ENCODE peak calls at places on chromosomes 11 and 22, in five cellular contexts. One of them, this sample, is unnamed.

GRCh38 chr11:65540290-65541092 is 15.6 kb downstream of the SCYL1 start:
- DNase-seq in HCT116: peak; percentile 64
- DNase-seq in stromal cell of bone marrow: peak; percentile 69
- DNase-seq in psoas muscle: peak; percentile 95
- DNase-seq in progenitor cell of endocrine pancreas: peak; percentile 62
- DNase-seq in this sample: peak; percentile 93

GRCh38 chr22:21967693-21968271 is 14.8 kb downstream of the TOP3B start:
- DNase-seq in HCT116: no peak
- DNase-seq in stromal cell of bone marrow: no peak
- DNase-seq in psoas muscle: no peak
- DNase-seq in progenitor cell of endocrine pancreas: no peak
- DNase-seq in this sample: no peak

GRCh38 chr11:30016588-30017363 is at the start of gene KCNA4:
- DNase-seq in HCT116: no peak
- DNase-seq in stromal cell of bone marrow: peak; percentile 0
- DNase-seq in psoas muscle: no peak
- DNase-seq in progenitor cell of endocrine pancreas: peak; percentile 34
- DNase-seq in this sample: peak; percentile 34

GRCh38 chr11:44778200-44779100 is 51.7 kb downstream of the TSPAN18 start:
- DNase-seq in HCT116: no peak
- DNase-seq in stromal cell of bone marrow: no peak
- DNase-seq in psoas muscle: no peak
- DNase-seq in progenitor cell of endocrine pancreas: no peak
- DNase-seq in this sample: no peak

GRCh38 chr11:94112182-94112960 is 16.3 kb upstream of the PANX1 start:
- DNase-seq in HCT116: no peak
- DNase-seq in stromal cell of bone marrow: no peak
- DNase-seq in psoas muscle: no peak
- DNase-seq in progenitor cell of endocrine pancreas: no peak
- DNase-seq in this sample: no peak

GRCh38 chr11:15603208-15603607 is 488.5 kb downstream of the INSC start:
- DNase-seq in HCT116: no peak
- DNase-seq in stromal cell of bone marrow: no peak
- DNase-seq in psoas muscle: peak; percentile 56
- DNase-seq in progenitor cell of endocrine pancreas: no peak
- DNase-seq in this sample: peak; percentile 42

GRCh38 chr22:41092847-41093371 is 517 bp downstream of the EP300 start:
- DNase-seq in HCT116: no peak
- DNase-seq in stromal cell of bone marrow: no peak
- DNase-seq in psoas muscle: peak; percentile 69
- DNase-seq in progenitor cell of endocrine pancreas: no peak
- DNase-seq in this sample: no peak

GRCh38 chr11:69359735-69360470 is 65.9 kb downstream of the MYEOV start:
- DNase-seq in HCT116: no peak
- DNase-seq in stromal cell of bone marrow: no peak
- DNase-seq in psoas muscle: no peak
- DNase-seq in progenitor cell of endocrine pancreas: no peak
- DNase-seq in this sample: no peak

GRCh38 chr11:119081682-119082081 is 3.0 kb upstream of the HMBS start:
- DNase-seq in HCT116: no peak
- DNase-seq in stromal cell of bone marrow: no peak
- DNase-seq in psoas muscle: no peak
- DNase-seq in progenitor cell of endocrine pancreas: no peak
- DNase-seq in this sample: no peak

GRCh38 chr11:6563121-6563619 is 40.2 kb downstream of the RRP8 start:
- DNase-seq in HCT116: no peak
- DNase-seq in stromal cell of bone marrow: no peak
- DNase-seq in psoas muscle: no peak
- DNase-seq in progenitor cell of endocrine pancreas: no peak
- DNase-seq in this sample: no peak

GRCh38 chr11:47216141-47216798 is 1.5 kb downstream of the DDB2 start:
- DNase-seq in HCT116: peak; percentile 45
- DNase-seq in stromal cell of bone marrow: peak; percentile 82
- DNase-seq in psoas muscle: no peak
- DNase-seq in progenitor cell of endocrine pancreas: no peak
- DNase-seq in this sample: no peak

GRCh38 chr11:60867871-60868681 is 734 bp downstream of the ZP1 start:
- DNase-seq in HCT116: no peak
- DNase-seq in stromal cell of bone marrow: no peak
- DNase-seq in psoas muscle: peak; percentile 38
- DNase-seq in progenitor cell of endocrine pancreas: no peak
- DNase-seq in this sample: no peak

GRCh38 chr11:7462706-7463105 is 22.6 kb upstream of the OLFML1 start:
- DNase-seq in HCT116: no peak
- DNase-seq in stromal cell of bone marrow: no peak
- DNase-seq in psoas muscle: no peak
- DNase-seq in progenitor cell of endocrine pancreas: no peak
- DNase-seq in this sample: no peak

GRCh38 chr22:37454857-37455686 is 27.8 kb upstream of the ELFN2 start:
- DNase-seq in HCT116: peak; percentile 85
- DNase-seq in stromal cell of bone marrow: no peak
- DNase-seq in psoas muscle: no peak
- DNase-seq in progenitor cell of endocrine pancreas: no peak
- DNase-seq in this sample: no peak

GRCh38 chr22:46849101-46849500 is 86.7 kb downstream of the TBC1D22A start:
- DNase-seq in HCT116: no peak
- DNase-seq in stromal cell of bone marrow: no peak
- DNase-seq in psoas muscle: no peak
- DNase-seq in progenitor cell of endocrine pancreas: no peak
- DNase-seq in this sample: no peak

GRCh38 chr11:96621161-96621560 is 231.3 kb downstream of the JRKL start:
- DNase-seq in HCT116: no peak
- DNase-seq in stromal cell of bone marrow: no peak
- DNase-seq in psoas muscle: no peak
- DNase-seq in progenitor cell of endocrine pancreas: no peak
- DNase-seq in this sample: no peak

GRCh38 chr11:29527391-29527936 is 489.4 kb downstream of the KCNA4 start:
- DNase-seq in HCT116: peak; percentile 15
- DNase-seq in stromal cell of bone marrow: peak; percentile 45
- DNase-seq in psoas muscle: no peak
- DNase-seq in progenitor cell of endocrine pancreas: no peak
- DNase-seq in this sample: no peak

GRCh38 chr11:66151273-66151672 is 81.2 kb downstream of the PACS1 start:
- DNase-seq in HCT116: no peak
- DNase-seq in stromal cell of bone marrow: no peak
- DNase-seq in psoas muscle: no peak
- DNase-seq in progenitor cell of endocrine pancreas: no peak
- DNase-seq in this sample: no peak

GRCh38 chr22:27846248-27846760 is 44.7 kb upstream of the MN1 start:
- DNase-seq in HCT116: no peak
- DNase-seq in stromal cell of bone marrow: no peak
- DNase-seq in psoas muscle: no peak
- DNase-seq in progenitor cell of endocrine pancreas: no peak
- DNase-seq in this sample: no peak

GRCh38 chr11:73762732-73763131 is 1.9 kb upstream of the RAB6A start:
- DNase-seq in HCT116: no peak
- DNase-seq in stromal cell of bone marrow: no peak
- DNase-seq in psoas muscle: no peak
- DNase-seq in progenitor cell of endocrine pancreas: no peak
- DNase-seq in this sample: no peak

GRCh38 chr11:33187851-33188722 is 26.8 kb upstream of the CSTF3 start:
- DNase-seq in HCT116: no peak
- DNase-seq in stromal cell of bone marrow: no peak
- DNase-seq in psoas muscle: no peak
- DNase-seq in progenitor cell of endocrine pancreas: no peak
- DNase-seq in this sample: no peak

GRCh38 chr11:129383060-129383459 is 7.4 kb downstream of the BARX2 start:
- DNase-seq in HCT116: no peak
- DNase-seq in stromal cell of bone marrow: no peak
- DNase-seq in psoas muscle: no peak
- DNase-seq in progenitor cell of endocrine pancreas: no peak
- DNase-seq in this sample: no peak

GRCh38 chr11:1054143-1055108 is 17.9 kb upstream of the MUC6 start:
- DNase-seq in HCT116: no peak
- DNase-seq in stromal cell of bone marrow: no peak
- DNase-seq in psoas muscle: peak; percentile 39
- DNase-seq in progenitor cell of endocrine pancreas: no peak
- DNase-seq in this sample: no peak

GRCh38 chr11:60872952-60873524 is 5.7 kb downstream of the ZP1 start:
- DNase-seq in HCT116: no peak
- DNase-seq in stromal cell of bone marrow: peak; percentile 29
- DNase-seq in psoas muscle: peak; percentile 66
- DNase-seq in progenitor cell of endocrine pancreas: no peak
- DNase-seq in this sample: no peak

GRCh38 chr11:100550910-100551309 is 136.2 kb upstream of the ARHGAP42 start:
- DNase-seq in HCT116: no peak
- DNase-seq in stromal cell of bone marrow: no peak
- DNase-seq in psoas muscle: no peak
- DNase-seq in progenitor cell of endocrine pancreas: no peak
- DNase-seq in this sample: no peak

GRCh38 chr22:25334091-25334490 is 114.7 kb downstream of the CRYBB2 start:
- DNase-seq in HCT116: peak; percentile 36
- DNase-seq in stromal cell of bone marrow: peak; percentile 3
- DNase-seq in psoas muscle: peak; percentile 62
- DNase-seq in progenitor cell of endocrine pancreas: peak; percentile 60
- DNase-seq in this sample: peak; percentile 28

GRCh38 chr11:68312780-68313573 is 586 bp downstream of the LRP5 start:
- DNase-seq in HCT116: no peak
- DNase-seq in stromal cell of bone marrow: no peak
- DNase-seq in psoas muscle: peak; percentile 68
- DNase-seq in progenitor cell of endocrine pancreas: no peak
- DNase-seq in this sample: no peak

GRCh38 chr11:60926500-60926899 is 2.2 kb downstream of the TMEM132A start:
- DNase-seq in HCT116: no peak
- DNase-seq in stromal cell of bone marrow: no peak
- DNase-seq in psoas muscle: no peak
- DNase-seq in progenitor cell of endocrine pancreas: no peak
- DNase-seq in this sample: no peak

GRCh38 chr11:110776091-110776490 is 63.9 kb upstream of the ARHGAP20 start:
- DNase-seq in HCT116: no peak
- DNase-seq in stromal cell of bone marrow: no peak
- DNase-seq in psoas muscle: no peak
- DNase-seq in progenitor cell of endocrine pancreas: no peak
- DNase-seq in this sample: no peak

GRCh38 chr11:13680501-13681264 is 12.2 kb downstream of the FAR1 start:
- DNase-seq in HCT116: no peak
- DNase-seq in stromal cell of bone marrow: no peak
- DNase-seq in psoas muscle: no peak
- DNase-seq in progenitor cell of endocrine pancreas: no peak
- DNase-seq in this sample: no peak

GRCh38 chr11:117662870-117663269 is 134.1 kb downstream of the DSCAML1 start:
- DNase-seq in HCT116: no peak
- DNase-seq in stromal cell of bone marrow: no peak
- DNase-seq in psoas muscle: no peak
- DNase-seq in progenitor cell of endocrine pancreas: no peak
- DNase-seq in this sample: no peak

GRCh38 chr11:11545285-11546275 is 76.2 kb downstream of the GALNT18 start:
- DNase-seq in HCT116: no peak
- DNase-seq in stromal cell of bone marrow: no peak
- DNase-seq in psoas muscle: no peak
- DNase-seq in progenitor cell of endocrine pancreas: no peak
- DNase-seq in this sample: no peak

GRCh38 chr11:66846671-66847091 is 3.4 kb downstream of the RCE1 start:
- DNase-seq in HCT116: no peak
- DNase-seq in stromal cell of bone marrow: no peak
- DNase-seq in psoas muscle: peak; percentile 43
- DNase-seq in progenitor cell of endocrine pancreas: no peak
- DNase-seq in this sample: no peak

GRCh38 chr11:65424200-65425104 is 1.9 kb downstream of the NEAT1 start:
- DNase-seq in HCT116: no peak
- DNase-seq in stromal cell of bone marrow: peak; percentile 28
- DNase-seq in psoas muscle: peak; percentile 76
- DNase-seq in progenitor cell of endocrine pancreas: no peak
- DNase-seq in this sample: peak; percentile 50

GRCh38 chr11:115652094-115652493 is 147.9 kb upstream of the CADM1 start:
- DNase-seq in HCT116: no peak
- DNase-seq in stromal cell of bone marrow: no peak
- DNase-seq in psoas muscle: no peak
- DNase-seq in progenitor cell of endocrine pancreas: no peak
- DNase-seq in this sample: no peak

GRCh38 chr11:106875013-106875412 is 143.3 kb downstream of the GUCY1A2 start:
- DNase-seq in HCT116: no peak
- DNase-seq in stromal cell of bone marrow: no peak
- DNase-seq in psoas muscle: no peak
- DNase-seq in progenitor cell of endocrine pancreas: no peak
- DNase-seq in this sample: no peak

GRCh38 chr11:13098890-13099289 is 89.8 kb downstream of the RASSF10 start:
- DNase-seq in HCT116: no peak
- DNase-seq in stromal cell of bone marrow: no peak
- DNase-seq in psoas muscle: no peak
- DNase-seq in progenitor cell of endocrine pancreas: no peak
- DNase-seq in this sample: no peak